ENCODE peak calls at places on chromosomes 16 and 17, in ten cellular contexts. O is stimulated activated CD8-positive, alpha-beta memory T cell treated with anti-CD3 and anti-CD28 coated beads, Interleukin-12 subunit alpha, Interleukin-12 subunit beta, amount 100 ng/mL, for 4 hours; J is T-helper 22 cell; F is GM23248; V is NCI-H1092; M is kidney tubule cell; U is HTR-8/SVneo; P is AG09309; T is kidney; I is activated naive CD4-positive, alpha-beta T cell treated with anti-CD3 and anti-CD28 coated beads, Interleukin-2, amount 50 U/mL, for 72 hours. G is an unnamed sample.

GRCh38 chr17:37570527-37571093 is 38.6 kb downstream of the SYNRG start:
- DNase-seq in I (no peak), P (no peak), J (no peak), M (peak), V (no peak), T (no peak), O (no peak), F (peak), U (peak), G (peak)

GRCh38 chr16:88747588-88748301 is 37.3 kb downstream of the PIEZO1 start:
- DNase-seq in I (no peak), P (no peak), V (no peak), J (no peak), M (peak), T (no peak), F (no peak), O (no peak), U (no peak), G (no peak)

GRCh38 chr17:57911834-57912673 is 43.2 kb downstream of the CUEDC1 start:
- DNase-seq in J (no peak), T (peak), V (peak), I (no peak), O (no peak), F (peak), M (peak), U (no peak), P (no peak), G (peak)

GRCh38 chr16:68592466-68593337 is 52.4 kb upstream of the CDH3 start:
- DNase-seq in U (no peak), F (peak), O (no peak), M (no peak), P (no peak), J (no peak), I (no peak), T (no peak), V (peak), G (no peak)

GRCh38 chr17:37650419-37651003 is 7.3 kb upstream of the DDX52 start:
- DNase-seq in T (no peak), I (no peak), V (no peak), U (peak), M (peak), O (no peak), P (no peak), J (no peak), F (peak), G (peak)

GRCh38 chr17:74852237-74853047 is 7.2 kb downstream of the GRIN2C start:
- DNase-seq in T (peak), V (no peak), P (no peak), F (peak), I (no peak), O (no peak), J (peak), M (peak), U (no peak), G (no peak)

GRCh38 chr17:55742272-55743102 is 8.4 kb upstream of the PCTP start:
- DNase-seq in J (no peak), U (no peak), I (no peak), T (no peak), V (no peak), P (no peak), O (no peak), F (no peak), M (no peak), G (no peak)

GRCh38 chr17:73643012-73643845 is 1.0 kb downstream of the SDK2 start:
- DNase-seq in V (peak), M (peak), T (peak), U (no peak), F (peak), I (no peak), J (no peak), O (no peak), P (no peak), G (no peak)

GRCh38 chr16:19757026-19757425 is 39.0 kb downstream of the IQCK start:
- DNase-seq in I (no peak), M (no peak), J (no peak), O (no peak), F (peak), V (no peak), P (no peak), T (no peak), U (no peak), G (no peak)

GRCh38 chr17:49401971-49402491 is 12.7 kb downstream of the PHB1 start:
- DNase-seq in O (no peak), U (no peak), V (no peak), T (no peak), F (no peak), J (no peak), M (no peak), P (no peak), I (no peak), G (no peak)

GRCh38 chr17:59074494-59074893 is 32.2 kb downstream of the TRIM37 start:
- DNase-seq in U (peak), O (no peak), J (no peak), I (no peak), M (peak), F (peak), P (peak), T (no peak), V (no peak), G (no peak)

GRCh38 chr17:69047368-69048263 is 13.1 kb downstream of the ABCA9 start:
- DNase-seq in F (peak), M (peak), O (no peak), I (no peak), P (peak), V (no peak), J (no peak), U (no peak), T (peak), G (no peak)

GRCh38 chr16:8949536-8950418 is 13.9 kb downstream of the USP7 start:
- DNase-seq in P (no peak), V (no peak), O (no peak), U (no peak), J (no peak), M (no peak), F (no peak), I (no peak), T (no peak), G (no peak)

GRCh38 chr17:33572615-33573014 is 279.5 kb upstream of the ASIC2 start:
- DNase-seq in M (peak), O (no peak), J (no peak), I (no peak), V (no peak), T (no peak), P (no peak), U (no peak), F (peak), G (no peak)

GRCh38 chr16:87715231-87715630 is 50.6 kb downstream of the KLHDC4 start:
- DNase-seq in M (no peak), F (no peak), T (no peak), O (no peak), I (no peak), U (no peak), V (no peak), J (no peak), P (no peak), G (no peak)

GRCh38 chr17:78442648-78443128 is 64.2 kb downstream of the PGS1 start:
- DNase-seq in F (peak), O (peak), I (no peak), U (no peak), J (no peak), T (peak), M (no peak), P (no peak), V (no peak), G (no peak)

GRCh38 chr17:565506-565905 is 149.1 kb downstream of the VPS53 start:
- DNase-seq in M (no peak), J (no peak), U (no peak), V (no peak), I (no peak), O (no peak), F (peak), T (no peak), P (no peak), G (no peak)

GRCh38 chr17:75036643-75037268 is 10.0 kb downstream of the ATP5PD start:
- DNase-seq in J (peak), U (no peak), I (peak), F (peak), V (no peak), P (no peak), M (no peak), O (peak), T (peak), G (peak)

GRCh38 chr17:43365356-43365755 is 33.4 kb upstream of the ARL4D start:
- DNase-seq in P (no peak), J (no peak), T (no peak), V (no peak), F (peak), M (no peak), I (no peak), U (no peak), O (no peak), G (no peak)

GRCh38 chr16:6189216-6189615 is 1091.6 kb upstream of the EEF2KMT start:
- DNase-seq in P (no peak), F (no peak), T (no peak), V (no peak), J (no peak), O (no peak), I (no peak), U (no peak), M (no peak), G (no peak)

GRCh38 chr17:48488548-48489106 is 42.2 kb downstream of the HOXB1 start:
- DNase-seq in P (no peak), V (no peak), U (no peak), M (no peak), F (no peak), O (no peak), T (no peak), J (no peak), I (no peak), G (no peak)

GRCh38 chr16:66387817-66388332 is 21.4 kb downstream of the CDH5 start:
- DNase-seq in P (no peak), J (no peak), F (no peak), I (no peak), U (no peak), O (no peak), T (no peak), V (no peak), M (no peak), G (no peak)

GRCh38 chr16:70746040-70746707 is 54.8 kb downstream of the VAC14 start:
- DNase-seq in P (peak), M (peak), V (no peak), T (peak), O (no peak), J (no peak), F (peak), U (peak), I (no peak), G (peak)

GRCh38 chr17:1843947-1844346 is 14.1 kb downstream of the RPA1 start:
- DNase-seq in M (no peak), T (no peak), V (no peak), J (no peak), U (no peak), I (no peak), P (no peak), F (no peak), O (no peak), G (no peak)

GRCh38 chr17:49132317-49132698 is 261 bp upstream of the B4GALNT2 start:
- DNase-seq in T (no peak), P (no peak), V (no peak), O (no peak), I (no peak), U (no peak), M (no peak), J (no peak), F (no peak), G (no peak)

GRCh38 chr16:30725465-30725792 is 22.8 kb upstream of the PHKG2 start:
- DNase-seq in T (no peak), V (no peak), O (no peak), U (no peak), F (no peak), M (no peak), P (no peak), J (no peak), I (no peak), G (no peak)

GRCh38 chr16:11201498-11202259 is 54.3 kb downstream of the SOCS1 start:
- DNase-seq in F (peak), T (no peak), M (peak), I (no peak), U (peak), P (peak), V (no peak), J (no peak), O (no peak), G (no peak)

GRCh38 chr16:86566601-86566965 is at the start of gene FOXC2:
- DNase-seq in V (no peak), I (no peak), U (peak), J (peak), P (peak), M (peak), O (no peak), T (peak), F (peak), G (no peak)

GRCh38 chr16:67563708-67564468 is 1.6 kb downstream of the CTCF start:
- DNase-seq in P (peak), I (no peak), V (no peak), U (no peak), O (no peak), T (peak), F (peak), J (no peak), M (peak), G (no peak)